ENCODE peak calls at places on chromosomes 12 and 14, in seven cellular contexts. Y is IMR-90, O is heart left ventricle, V is neural progenitor cell, D is dorsolateral prefrontal cortex, F is transverse colon, N is A549. I is an unnamed sample.

GRCh38 chr12:99130808-99131538 is 485.9 kb downstream of the APAF1 start:
- DNase-seq in Y (no peak), O (no peak), V (no peak), D (no peak), F (no peak), N (no peak), I (no peak)

GRCh38 chr14:104942586-104942985 is 17.9 kb downstream of the PLD4 start:
- DNase-seq in Y (no peak), O (no peak), V (no peak), D (no peak), F (no peak), N (no peak), I (no peak)

GRCh38 chr12:107670999-107671643 is 14.5 kb upstream of the PWP1 start:
- DNase-seq in Y (peak), O (no peak), V (peak), D (no peak), F (peak), N (no peak), I (no peak)

GRCh38 chr14:93686313-93686712 is 102.0 kb downstream of the PRIMA1 start:
- DNase-seq in Y (no peak), O (no peak), V (no peak), D (no peak), F (no peak), N (no peak), I (no peak)

GRCh38 chr12:113533842-113534375 is 62.2 kb upstream of the LHX5 start:
- DNase-seq in Y (no peak), O (no peak), V (no peak), D (no peak), F (no peak), N (no peak), I (no peak)

GRCh38 chr12:124734224-124734788 is 129.4 kb downstream of the SCARB1 start:
- DNase-seq in Y (peak), O (peak), V (peak), D (no peak), F (no peak), N (no peak), I (peak)

GRCh38 chr12:55700255-55701018 is 7.3 kb downstream of the ITGA7 start:
- DNase-seq in Y (peak), O (peak), V (no peak), D (no peak), F (peak), N (no peak), I (no peak)

GRCh38 chr12:1738480-1738879 is 47.6 kb downstream of the ADIPOR2 start:
- DNase-seq in Y (no peak), O (no peak), V (no peak), D (no peak), F (no peak), N (no peak), I (no peak)

GRCh38 chr12:116492703-116493324 is 66.4 kb upstream of the MAP1LC3B2 start:
- DNase-seq in Y (peak), O (no peak), V (no peak), D (no peak), F (no peak), N (peak), I (no peak)

GRCh38 chr12:6664902-6665301 is 2.0 kb upstream of the ING4 start:
- DNase-seq in Y (no peak), O (no peak), V (no peak), D (no peak), F (no peak), N (no peak), I (no peak)

GRCh38 chr14:50023671-50024490 is 92.5 kb downstream of the VCPKMT start:
- DNase-seq in Y (peak), O (no peak), V (no peak), D (no peak), F (no peak), N (peak), I (no peak)

GRCh38 chr12:116125981-116126566 is 151.4 kb downstream of the MED13L start:
- DNase-seq in Y (no peak), O (no peak), V (peak), D (no peak), F (no peak), N (no peak), I (no peak)

GRCh38 chr14:100692859-100693558 is 33.7 kb upstream of the DLK1 start:
- DNase-seq in Y (peak), O (no peak), V (no peak), D (no peak), F (no peak), N (peak), I (peak)

GRCh38 chr14:92613008-92613658 is 99.6 kb downstream of the RIN3 start:
- DNase-seq in Y (no peak), O (no peak), V (peak), D (no peak), F (peak), N (no peak), I (peak)

GRCh38 chr12:105229446-105229845 is 6.5 kb downstream of the APPL2 start:
- DNase-seq in Y (peak), O (no peak), V (no peak), D (no peak), F (no peak), N (no peak), I (no peak)

GRCh38 chr12:75526655-75527511 is 15.5 kb upstream of the KRR1 start:
- DNase-seq in Y (peak), O (no peak), V (peak), D (no peak), F (no peak), N (peak), I (no peak)

GRCh38 chr14:22399776-22400175 is 189.2 kb downstream of the DAD1 start:
- DNase-seq in Y (no peak), O (no peak), V (no peak), D (no peak), F (no peak), N (no peak), I (no peak)

GRCh38 chr12:117994551-117995438 is 21.7 kb upstream of the RFC5 start:
- DNase-seq in Y (no peak), O (no peak), V (no peak), D (no peak), F (no peak), N (no peak), I (no peak)

GRCh38 chr12:63918788-63919300 is 74.3 kb downstream of the SRGAP1 start:
- DNase-seq in Y (peak), O (no peak), V (no peak), D (no peak), F (no peak), N (peak), I (no peak)

DNA sequence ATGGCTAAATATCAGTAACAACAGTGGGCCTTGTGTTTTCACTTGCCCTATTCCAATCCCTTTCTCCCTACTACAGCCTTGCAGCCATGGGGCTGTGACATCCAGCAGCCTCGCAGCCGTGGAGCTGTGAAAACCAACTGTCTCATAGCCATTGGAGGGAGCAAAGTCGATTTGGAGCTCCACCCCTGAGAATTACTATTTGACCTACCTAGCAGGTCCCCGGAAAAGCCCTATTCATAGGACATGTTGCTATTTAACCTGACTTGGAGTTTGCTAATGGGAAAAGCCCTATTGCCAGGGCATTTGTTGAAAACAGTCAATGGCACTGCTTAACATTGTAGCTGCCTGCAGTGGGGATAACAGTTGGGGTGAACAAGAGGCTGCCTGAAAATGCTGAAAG is 33.3 kb downstream of the ERG28 start:
- DNase-seq in Y (no peak), O (no peak), V (no peak), D (no peak), F (peak), N (no peak), I (no peak)
- H3K27ac ChIP-seq in Y (no peak), O (no peak), V (no peak), D (no peak), F (no peak), N (no peak), I (no peak)

GRCh38 chr12:89080797-89081470 is 271.4 kb downstream of the DUSP6 start:
- DNase-seq in Y (peak), O (no peak), V (no peak), D (no peak), F (no peak), N (no peak), I (no peak)
- H3K27ac ChIP-seq in Y (no peak), O (peak), V (no peak), D (no peak), F (no peak), N (no peak), I (no peak)

DNA sequence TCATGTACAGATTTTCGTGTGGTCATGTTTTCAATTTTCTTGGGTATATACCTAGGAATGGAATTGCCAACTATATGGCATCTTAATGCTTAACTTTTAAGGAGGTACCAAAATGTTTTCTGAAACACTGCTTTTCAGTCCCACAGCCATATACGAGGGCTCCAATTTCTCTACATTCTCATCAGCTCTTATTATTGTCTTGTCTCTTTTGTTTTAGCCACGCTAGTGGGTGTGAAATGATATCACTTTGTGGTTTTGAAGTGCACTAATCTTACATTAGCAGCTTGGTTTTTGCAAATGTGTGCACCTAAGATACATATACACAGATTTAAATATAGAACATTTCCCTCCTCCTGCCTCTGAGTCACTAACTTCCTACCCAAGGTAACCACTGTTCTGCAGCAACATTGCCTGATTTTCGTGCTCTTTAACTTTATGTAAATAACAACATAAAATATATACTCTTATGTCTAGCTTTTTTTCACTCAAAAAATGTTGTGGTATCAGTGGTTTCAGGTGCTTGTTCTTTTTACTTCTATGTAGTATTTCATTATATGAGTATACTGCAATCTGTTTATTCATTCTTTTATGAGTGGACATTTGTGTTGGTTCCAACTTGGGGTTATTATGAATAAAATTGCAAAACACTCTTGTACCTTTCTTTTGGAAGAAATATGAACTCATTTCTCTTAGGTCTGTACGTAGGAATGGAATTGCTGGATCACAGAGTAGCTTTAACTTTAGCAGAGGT is 73.1 kb downstream of the ZFP36L1 start:
- DNase-seq in Y (no peak), O (no peak), V (no peak), D (no peak), F (no peak), N (no peak), I (no peak)
- H3K27ac ChIP-seq in Y (no peak), O (no peak), V (no peak), D (no peak), F (no peak), N (no peak), I (no peak)

GRCh38 chr14:102733326-102733725 is 43.9 kb upstream of the TRAF3 start:
- DNase-seq in Y (no peak), O (no peak), V (no peak), D (no peak), F (no peak), N (no peak), I (no peak)

GRCh38 chr14:102731101-102731870 is 46.0 kb upstream of the TRAF3 start:
- DNase-seq in Y (no peak), O (no peak), V (no peak), D (no peak), F (no peak), N (no peak), I (no peak)

GRCh38 chr14:102732924-102733323 is 44.3 kb upstream of the TRAF3 start:
- DNase-seq in Y (no peak), O (no peak), V (no peak), D (no peak), F (no peak), N (no peak), I (no peak)

GRCh38 chr14:102729825-102730224 is 47.4 kb upstream of the TRAF3 start:
- DNase-seq in Y (no peak), O (no peak), V (no peak), D (no peak), F (no peak), N (no peak), I (no peak)

DNA sequence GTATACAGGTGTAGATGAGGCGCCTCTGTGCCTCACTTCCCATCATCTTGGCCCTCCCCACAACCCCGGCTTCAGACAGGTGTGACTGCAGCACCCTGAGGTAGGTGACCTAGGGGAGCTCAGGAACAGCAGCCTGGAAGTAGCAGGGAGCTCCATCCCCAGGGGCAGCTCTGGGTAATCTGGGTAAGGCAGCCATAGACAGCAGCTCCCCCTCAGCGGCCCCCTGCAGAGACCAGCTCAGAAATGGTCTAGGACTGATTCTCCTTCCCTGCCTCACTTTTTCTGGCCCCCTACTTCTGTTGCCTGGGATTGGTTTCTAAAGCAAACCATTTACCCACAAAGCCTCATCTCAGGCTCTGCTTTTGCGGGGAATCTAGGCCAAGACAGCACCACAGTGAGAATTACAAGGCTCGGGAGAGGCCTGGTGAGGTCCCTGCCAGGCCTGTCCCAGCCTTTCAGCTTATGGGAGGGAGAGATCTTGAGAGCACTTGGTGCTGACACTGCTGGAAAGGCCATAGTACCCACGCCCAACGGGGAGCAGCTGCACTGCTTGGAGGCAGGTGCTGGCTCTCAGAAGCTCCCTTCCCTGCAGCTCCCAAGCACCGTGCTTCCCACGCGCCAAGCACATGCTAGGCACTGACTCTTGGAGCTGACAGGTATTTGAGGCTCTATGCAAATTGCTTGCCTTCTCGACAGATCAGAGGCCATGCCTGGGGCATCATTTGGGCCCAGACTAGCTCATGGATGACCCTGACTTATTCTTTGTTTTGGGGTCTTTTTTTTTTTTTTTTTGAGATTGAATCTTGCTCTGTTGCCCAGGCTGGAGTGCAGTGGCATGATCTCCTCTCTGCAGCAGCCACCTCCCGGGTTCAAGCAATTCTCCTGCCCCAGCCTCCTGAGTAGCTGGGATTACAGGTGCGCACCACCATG is 45.1 kb upstream of the TRAF3 start:
- DNase-seq in Y (no peak), O (no peak), V (no peak), D (no peak), F (no peak), N (no peak), I (no peak)
- H3K27ac ChIP-seq in Y (no peak), O (no peak), V (no peak), D (peak), F (no peak), N (no peak), I (no peak)

DNA sequence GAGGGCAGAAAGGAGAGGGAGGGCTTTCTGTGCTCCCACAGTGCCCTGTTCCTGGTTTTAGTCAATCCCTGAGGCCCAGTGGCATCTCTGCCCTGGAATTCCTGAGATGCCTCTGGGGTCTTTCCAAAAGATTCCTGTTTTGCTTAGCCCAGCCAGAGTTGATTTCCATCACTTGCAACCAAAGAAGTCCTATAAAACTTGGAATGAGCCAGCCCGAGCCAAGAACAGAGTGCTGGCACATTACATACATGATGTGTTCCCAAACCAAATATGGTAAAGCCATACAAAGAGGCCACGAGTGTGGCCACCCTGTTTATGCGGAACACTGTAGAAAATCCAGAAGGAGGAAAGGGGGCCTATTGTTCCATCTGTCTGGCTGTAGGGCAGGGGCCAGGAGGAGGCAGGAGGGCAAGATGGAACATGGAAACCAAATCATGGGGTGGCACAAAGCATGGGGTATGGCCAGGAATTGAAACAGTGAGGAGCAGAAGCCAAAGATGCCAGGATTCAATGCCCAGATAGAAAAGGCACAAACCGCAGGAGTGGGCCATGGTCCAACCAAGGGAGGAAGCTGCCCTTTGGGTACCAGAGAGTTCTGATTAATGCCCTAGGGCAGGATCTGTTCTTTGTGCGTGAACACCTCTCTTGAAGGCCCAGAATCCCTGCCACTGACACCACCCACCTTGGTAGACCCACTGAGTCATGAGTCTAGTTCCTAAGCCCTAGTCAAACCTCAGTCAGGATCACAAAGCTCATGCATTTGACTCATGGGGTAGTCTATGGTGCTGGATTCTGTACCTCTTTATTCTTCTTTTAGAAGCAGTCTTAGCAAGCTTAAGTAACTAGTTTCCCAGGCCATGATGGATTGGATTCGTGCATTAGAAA is 75.2 kb downstream of the LRRC74A start:
- DNase-seq in Y (peak), O (no peak), V (no peak), D (no peak), F (no peak), N (no peak), I (no peak)
- H3K27ac ChIP-seq in Y (peak), O (no peak), V (no peak), D (no peak), F (peak), N (peak), I (no peak)

DNA sequence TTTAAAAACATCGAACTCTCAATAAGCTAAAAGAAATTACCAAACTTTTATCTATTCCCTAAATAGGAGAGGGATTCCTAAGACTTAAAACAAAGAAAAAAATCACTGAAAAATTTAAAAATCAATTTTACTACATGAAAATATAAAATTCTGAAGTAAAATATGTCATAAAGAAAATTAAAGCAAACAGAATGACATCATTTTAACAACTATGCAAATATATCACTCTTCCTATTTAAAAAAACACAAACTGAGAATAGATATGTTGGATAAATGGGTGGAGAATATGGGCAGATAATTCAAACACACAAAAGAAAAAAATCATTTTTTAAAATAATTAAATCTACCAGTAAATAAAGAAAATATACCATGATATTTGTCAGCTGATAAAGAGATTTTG is 510.0 kb downstream of the BCL11B start:
- DNase-seq in Y (no peak), O (no peak), V (no peak), D (no peak), F (no peak), N (no peak), I (no peak)
- H3K27ac ChIP-seq in Y (no peak), O (no peak), V (no peak), D (no peak), F (no peak), N (no peak), I (no peak)

DNA sequence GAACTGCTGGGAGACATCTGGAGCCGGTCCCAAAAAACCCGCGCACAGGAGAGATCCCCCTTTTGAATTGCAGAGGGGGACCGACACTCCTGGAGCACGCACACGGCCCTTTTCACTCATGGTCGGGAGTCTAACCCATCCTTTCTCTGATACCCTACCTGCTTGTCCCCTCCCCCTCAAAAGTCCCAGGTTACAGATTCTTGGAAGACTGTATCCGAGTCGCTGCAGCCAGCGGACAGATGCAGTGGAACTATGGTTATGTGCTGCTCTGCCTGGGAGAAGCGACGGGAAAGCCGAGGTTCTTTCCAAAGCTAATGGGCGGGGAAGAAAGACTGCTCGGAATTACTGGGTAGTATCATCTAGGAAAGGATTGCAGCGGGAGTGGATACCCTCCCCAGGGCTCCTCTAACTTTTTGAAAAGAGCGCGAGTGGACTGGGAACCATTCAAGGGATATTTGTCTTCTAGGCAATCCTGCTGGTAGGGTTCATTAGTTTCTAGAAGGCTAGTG is 1.5 kb downstream of the PTHLH start:
- DNase-seq in Y (no peak), O (no peak), V (peak), D (no peak), F (no peak), N (no peak), I (no peak)
- H3K27ac ChIP-seq in Y (no peak), O (no peak), V (no peak), D (no peak), F (no peak), N (peak), I (no peak)